ENCODE peak calls at places on chromosomes 4 and X, in seven cellular contexts. B, T, D, R, E, J and I are unnamed samples.

GRCh38 chrX:70174754-70175153 is 2.5 kb upstream of the DGAT2L6 start:
- DNase-seq in D (no peak), E (no peak), R (no peak), J (no peak), T (no peak), B (peak; percentile 12), I (no peak)

GRCh38 chr4:6844986-6845385 is 62.5 kb downstream of the KIAA0232 start:
- DNase-seq in D (no peak), B (no peak), T (no peak), J (no peak), E (no peak), R (no peak), I (no peak)

GRCh38 chr4:186297013-186297645 is 31.1 kb downstream of the F11 start:
- DNase-seq in E (peak; percentile 54), R (no peak), J (no peak), D (peak; percentile 57), T (peak; percentile 62), B (peak; percentile 58), I (peak; percentile 9)

GRCh38 chr4:8842614-8843013 is 29.0 kb downstream of the HMX1 start:
- DNase-seq in T (no peak), E (no peak), B (no peak), D (no peak), R (no peak), J (no peak), I (no peak)

GRCh38 chrX:130009658-130010223 is 27.3 kb downstream of the BCORL1 start:
- DNase-seq in D (no peak), J (no peak), E (no peak), T (no peak), B (no peak), R (no peak), I (no peak)

GRCh38 chr4:122827899-122828601 is 1.4 kb downstream of the FGF2 start:
- DNase-seq in D (peak; percentile 19), B (peak; percentile 61), T (peak; percentile 75), R (peak; percentile 32), E (peak; percentile 48), J (peak; percentile 23), I (no peak)

GRCh38 chr4:48141048-48141447 is 7.0 kb upstream of the TXK start:
- DNase-seq in D (peak; percentile 2), R (no peak), J (no peak), T (peak; percentile 48), B (peak; percentile 60), E (peak; percentile 47), I (no peak)

GRCh38 chrX:68912113-68912980 is 83.5 kb downstream of the EFNB1 start:
- DNase-seq in B (no peak), J (no peak), E (no peak), D (no peak), T (no peak), R (no peak), I (no peak)

GRCh38 chr4:157713342-157713741 is 459.5 kb downstream of the GASK1B start:
- DNase-seq in J (no peak), R (no peak), B (no peak), E (no peak), D (no peak), T (peak; percentile 87), I (no peak)

GRCh38 chr4:58510652-58511051 is 1400.5 kb upstream of the IGFBP7 start:
- DNase-seq in D (no peak), T (no peak), E (no peak), R (no peak), J (no peak), B (no peak), I (no peak)

GRCh38 chr4:105527081-105527480 is 25.3 kb upstream of the ARHGEF38 start:
- DNase-seq in T (no peak), J (no peak), D (no peak), E (no peak), B (no peak), R (no peak), I (no peak)

GRCh38 chr4:56575820-56576429 is 70.3 kb downstream of the ARL9 start:
- DNase-seq in E (peak; percentile 35), T (peak; percentile 45), B (peak; percentile 51), D (peak; percentile 14), J (no peak), R (no peak), I (peak; percentile 5)

GRCh38 chrX:108250654-108251579 is 159.3 kb downstream of the ATG4A start:
- DNase-seq in E (no peak), R (no peak), D (no peak), B (no peak), J (no peak), T (no peak), I (no peak)

GRCh38 chrX:13387656-13388421 is 68.0 kb upstream of the ATXN3L start:
- DNase-seq in R (no peak), J (no peak), D (no peak), E (peak; percentile 16), B (peak; percentile 61), T (no peak), I (no peak)

GRCh38 chrX:53321216-53321942 is 40.0 kb upstream of the IQSEC2 start:
- DNase-seq in R (no peak), B (peak; percentile 15), T (no peak), E (no peak), D (no peak), J (peak; percentile 24), I (no peak)

GRCh38 chr4:142550955-142551354 is 295.1 kb downstream of the INPP4B start:
- DNase-seq in D (no peak), R (no peak), E (no peak), T (no peak), B (peak; percentile 19), J (no peak), I (no peak)

GRCh38 chr4:88609387-88609786 is 17.1 kb downstream of the HERC3 start:
- DNase-seq in J (no peak), R (no peak), T (no peak), E (no peak), D (no peak), B (peak; percentile 32), I (no peak)

GRCh38 chr4:153512952-153513500 is 46.9 kb downstream of the TMEM131L start:
- DNase-seq in R (no peak), D (no peak), B (peak; percentile 36), J (no peak), E (peak; percentile 4), T (no peak), I (no peak)